ENCODE peak calls at places on chromosome 13, in six cellular contexts. One of them, this sample, is unnamed.

GRCh38 chr13:102901615-102902305 is 55.9 kb downstream of the ERCC5 start:
- DNase-seq in AG04449: no peak
- DNase-seq in IMR-90: peak
- DNase-seq in tibial nerve: no peak
- DNase-seq in dorsolateral prefrontal cortex: no peak
- DNase-seq in fibroblast of the aortic adventitia: no peak
- DNase-seq in this sample: no peak

GRCh38 chr13:97353927-97354326 is 80.0 kb upstream of the RAP2A start:
- DNase-seq in AG04449: no peak
- DNase-seq in IMR-90: peak
- DNase-seq in tibial nerve: no peak
- DNase-seq in dorsolateral prefrontal cortex: no peak
- DNase-seq in fibroblast of the aortic adventitia: peak
- DNase-seq in this sample: no peak

GRCh38 chr13:112444001-112444311 is 67.8 kb downstream of the SPACA7 start:
- DNase-seq in AG04449: no peak
- DNase-seq in IMR-90: peak
- DNase-seq in tibial nerve: no peak
- DNase-seq in dorsolateral prefrontal cortex: peak
- DNase-seq in fibroblast of the aortic adventitia: peak
- DNase-seq in this sample: peak

GRCh38 chr13:94351292-94352000 is 128.0 kb downstream of the DCT start:
- DNase-seq in AG04449: peak
- DNase-seq in IMR-90: peak
- DNase-seq in tibial nerve: no peak
- DNase-seq in dorsolateral prefrontal cortex: no peak
- DNase-seq in fibroblast of the aortic adventitia: peak
- DNase-seq in this sample: no peak

GRCh38 chr13:110575322-110576069 is 14.0 kb upstream of the RAB20 start:
- DNase-seq in AG04449: no peak
- DNase-seq in IMR-90: peak
- DNase-seq in tibial nerve: no peak
- DNase-seq in dorsolateral prefrontal cortex: no peak
- DNase-seq in fibroblast of the aortic adventitia: peak
- DNase-seq in this sample: no peak

GRCh38 chr13:109939105-109939504 is 152.7 kb upstream of the IRS2 start:
- DNase-seq in AG04449: no peak
- DNase-seq in IMR-90: no peak
- DNase-seq in tibial nerve: no peak
- DNase-seq in dorsolateral prefrontal cortex: no peak
- DNase-seq in fibroblast of the aortic adventitia: peak
- DNase-seq in this sample: no peak

GRCh38 chr13:67614577-67614976 is 384.4 kb upstream of the PCDH9 start:
- DNase-seq in AG04449: no peak
- DNase-seq in IMR-90: no peak
- DNase-seq in tibial nerve: no peak
- DNase-seq in dorsolateral prefrontal cortex: no peak
- DNase-seq in fibroblast of the aortic adventitia: no peak
- DNase-seq in this sample: no peak

GRCh38 chr13:44932171-44932849 is 57.0 kb downstream of the NUFIP1 start:
- DNase-seq in AG04449: no peak
- DNase-seq in IMR-90: peak
- DNase-seq in tibial nerve: no peak
- DNase-seq in dorsolateral prefrontal cortex: no peak
- DNase-seq in fibroblast of the aortic adventitia: peak
- DNase-seq in this sample: no peak

GRCh38 chr13:67390462-67391093 is 160.4 kb upstream of the PCDH9 start:
- DNase-seq in AG04449: no peak
- DNase-seq in IMR-90: peak
- DNase-seq in tibial nerve: no peak
- DNase-seq in dorsolateral prefrontal cortex: no peak
- DNase-seq in fibroblast of the aortic adventitia: peak
- DNase-seq in this sample: no peak

GRCh38 chr13:45162194-45162593 is 38.7 kb downstream of the KCTD4 start:
- DNase-seq in AG04449: no peak
- DNase-seq in IMR-90: peak
- DNase-seq in tibial nerve: no peak
- DNase-seq in dorsolateral prefrontal cortex: no peak
- DNase-seq in fibroblast of the aortic adventitia: peak
- DNase-seq in this sample: no peak

GRCh38 chr13:21733475-21734311 is 62.8 kb downstream of the FGF9 start:
- DNase-seq in AG04449: no peak
- DNase-seq in IMR-90: no peak
- DNase-seq in tibial nerve: no peak
- DNase-seq in dorsolateral prefrontal cortex: no peak
- DNase-seq in fibroblast of the aortic adventitia: no peak
- DNase-seq in this sample: no peak

GRCh38 chr13:39132286-39132685 is 94.0 kb downstream of the NHLRC3 start:
- DNase-seq in AG04449: no peak
- DNase-seq in IMR-90: no peak
- DNase-seq in tibial nerve: no peak
- DNase-seq in dorsolateral prefrontal cortex: no peak
- DNase-seq in fibroblast of the aortic adventitia: no peak
- DNase-seq in this sample: no peak

GRCh38 chr13:112871742-112872141 is 97.3 kb upstream of the MCF2L start:
- DNase-seq in AG04449: no peak
- DNase-seq in IMR-90: no peak
- DNase-seq in tibial nerve: no peak
- DNase-seq in dorsolateral prefrontal cortex: no peak
- DNase-seq in fibroblast of the aortic adventitia: no peak
- DNase-seq in this sample: no peak

GRCh38 chr13:95296326-95296939 is 4.8 kb downstream of the ABCC4 start:
- DNase-seq in AG04449: no peak
- DNase-seq in IMR-90: no peak
- DNase-seq in tibial nerve: no peak
- DNase-seq in dorsolateral prefrontal cortex: peak
- DNase-seq in fibroblast of the aortic adventitia: no peak
- DNase-seq in this sample: peak

GRCh38 chr13:67275351-67275989 is 45.3 kb upstream of the PCDH9 start:
- DNase-seq in AG04449: no peak
- DNase-seq in IMR-90: no peak
- DNase-seq in tibial nerve: no peak
- DNase-seq in dorsolateral prefrontal cortex: no peak
- DNase-seq in fibroblast of the aortic adventitia: no peak
- DNase-seq in this sample: no peak

GRCh38 chr13:40983269-40983668 is 35.8 kb downstream of the ELF1 start:
- DNase-seq in AG04449: no peak
- DNase-seq in IMR-90: no peak
- DNase-seq in tibial nerve: no peak
- DNase-seq in dorsolateral prefrontal cortex: no peak
- DNase-seq in fibroblast of the aortic adventitia: peak
- DNase-seq in this sample: no peak

GRCh38 chr13:80604094-80604493 is 263.2 kb upstream of the SPRY2 start:
- DNase-seq in AG04449: no peak
- DNase-seq in IMR-90: no peak
- DNase-seq in tibial nerve: no peak
- DNase-seq in dorsolateral prefrontal cortex: no peak
- DNase-seq in fibroblast of the aortic adventitia: peak
- DNase-seq in this sample: no peak
- TF ChIP-seq CTCF in AG04449: no peak
- TF ChIP-seq CTCF in IMR-90: no peak
- TF ChIP-seq CTCF in tibial nerve: no peak
- TF ChIP-seq CTCF in dorsolateral prefrontal cortex: no peak
- TF ChIP-seq CTCF in fibroblast of the aortic adventitia: peak
- TF ChIP-seq CTCF in this sample: no peak

GRCh38 chr13:33388254-33388998 is 102.9 kb upstream of the STARD13 start:
- DNase-seq in AG04449: no peak
- DNase-seq in IMR-90: no peak
- DNase-seq in tibial nerve: no peak
- DNase-seq in dorsolateral prefrontal cortex: no peak
- DNase-seq in fibroblast of the aortic adventitia: peak
- DNase-seq in this sample: no peak
- TF ChIP-seq CTCF in AG04449: no peak
- TF ChIP-seq CTCF in IMR-90: no peak
- TF ChIP-seq CTCF in tibial nerve: no peak
- TF ChIP-seq CTCF in dorsolateral prefrontal cortex: no peak
- TF ChIP-seq CTCF in fibroblast of the aortic adventitia: no peak
- TF ChIP-seq CTCF in this sample: no peak

GRCh38 chr13:47790755-47791154 is 210.3 kb downstream of the SUCLA2 start:
- DNase-seq in AG04449: no peak
- DNase-seq in IMR-90: no peak
- DNase-seq in tibial nerve: no peak
- DNase-seq in dorsolateral prefrontal cortex: no peak
- DNase-seq in fibroblast of the aortic adventitia: no peak
- DNase-seq in this sample: no peak

GRCh38 chr13:47798906-47799305 is 202.2 kb downstream of the SUCLA2 start:
- DNase-seq in AG04449: no peak
- DNase-seq in IMR-90: peak
- DNase-seq in tibial nerve: no peak
- DNase-seq in dorsolateral prefrontal cortex: no peak
- DNase-seq in fibroblast of the aortic adventitia: peak
- DNase-seq in this sample: no peak

GRCh38 chr13:47796816-47797215 is 204.3 kb downstream of the SUCLA2 start:
- DNase-seq in AG04449: no peak
- DNase-seq in IMR-90: no peak
- DNase-seq in tibial nerve: no peak
- DNase-seq in dorsolateral prefrontal cortex: no peak
- DNase-seq in fibroblast of the aortic adventitia: no peak
- DNase-seq in this sample: no peak

GRCh38 chr13:47798194-47798593 is 202.9 kb downstream of the SUCLA2 start:
- DNase-seq in AG04449: no peak
- DNase-seq in IMR-90: no peak
- DNase-seq in tibial nerve: no peak
- DNase-seq in dorsolateral prefrontal cortex: no peak
- DNase-seq in fibroblast of the aortic adventitia: no peak
- DNase-seq in this sample: no peak

DNA sequence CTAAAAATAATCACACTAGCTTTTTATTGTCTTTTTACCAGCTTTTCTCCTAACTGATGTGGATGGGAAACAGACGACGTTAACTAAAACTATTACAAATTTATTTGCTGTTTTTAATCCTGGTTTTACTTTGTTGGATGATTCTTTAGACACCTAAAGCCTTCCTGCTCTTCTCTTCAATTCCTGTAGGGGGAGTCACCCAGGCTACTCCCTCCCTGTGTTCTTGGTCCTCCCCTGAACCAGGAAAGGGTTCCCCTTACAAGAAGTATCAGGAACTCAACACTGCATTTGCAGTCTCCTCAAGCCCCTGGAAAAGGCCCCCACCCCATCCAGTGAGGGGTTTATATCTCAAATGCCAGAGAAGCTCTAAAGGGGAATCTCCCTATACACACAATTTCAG is 206.1 kb downstream of the SUCLA2 start:
- DNase-seq in AG04449: no peak
- DNase-seq in IMR-90: peak
- DNase-seq in tibial nerve: no peak
- DNase-seq in dorsolateral prefrontal cortex: no peak
- DNase-seq in fibroblast of the aortic adventitia: peak
- DNase-seq in this sample: no peak
- TF ChIP-seq CTCF in AG04449: peak
- TF ChIP-seq CTCF in IMR-90: peak
- TF ChIP-seq CTCF in tibial nerve: no peak
- TF ChIP-seq CTCF in dorsolateral prefrontal cortex: no peak
- TF ChIP-seq CTCF in fibroblast of the aortic adventitia: peak
- TF ChIP-seq CTCF in this sample: peak

GRCh38 chr13:24313449-24313848 is 4.1 kb downstream of the C1QTNF9 start:
- DNase-seq in AG04449: no peak
- DNase-seq in IMR-90: peak
- DNase-seq in tibial nerve: no peak
- DNase-seq in dorsolateral prefrontal cortex: no peak
- DNase-seq in fibroblast of the aortic adventitia: peak
- DNase-seq in this sample: no peak
- TF ChIP-seq CTCF in AG04449: no peak
- TF ChIP-seq CTCF in IMR-90: peak
- TF ChIP-seq CTCF in tibial nerve: peak
- TF ChIP-seq CTCF in dorsolateral prefrontal cortex: no peak
- TF ChIP-seq CTCF in fibroblast of the aortic adventitia: peak
- TF ChIP-seq CTCF in this sample: peak

DNA sequence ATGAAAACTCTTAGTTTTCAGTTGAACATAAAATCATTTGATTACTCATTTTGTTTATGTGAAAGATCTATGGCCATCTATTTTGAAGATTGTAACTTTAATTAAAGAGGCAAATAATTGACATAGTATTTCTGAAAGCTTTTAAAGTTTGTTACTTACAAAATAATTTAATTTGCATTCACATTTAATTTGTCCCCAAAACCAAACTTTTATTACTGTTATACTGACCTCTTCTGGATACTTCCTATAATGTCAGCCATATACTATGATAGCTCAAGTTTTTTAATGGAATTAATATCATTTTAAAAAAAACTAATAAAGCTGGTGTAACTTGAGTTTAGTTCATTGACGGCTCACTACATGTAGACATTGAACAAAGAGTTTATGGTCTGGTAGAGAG is 4.9 kb upstream of the SGCG start:
- DNase-seq in AG04449: no peak
- DNase-seq in IMR-90: peak
- DNase-seq in tibial nerve: no peak
- DNase-seq in dorsolateral prefrontal cortex: no peak
- DNase-seq in fibroblast of the aortic adventitia: peak
- DNase-seq in this sample: no peak
- TF ChIP-seq CTCF in AG04449: peak
- TF ChIP-seq CTCF in IMR-90: peak
- TF ChIP-seq CTCF in tibial nerve: no peak
- TF ChIP-seq CTCF in dorsolateral prefrontal cortex: peak
- TF ChIP-seq CTCF in fibroblast of the aortic adventitia: peak
- TF ChIP-seq CTCF in this sample: peak

DNA sequence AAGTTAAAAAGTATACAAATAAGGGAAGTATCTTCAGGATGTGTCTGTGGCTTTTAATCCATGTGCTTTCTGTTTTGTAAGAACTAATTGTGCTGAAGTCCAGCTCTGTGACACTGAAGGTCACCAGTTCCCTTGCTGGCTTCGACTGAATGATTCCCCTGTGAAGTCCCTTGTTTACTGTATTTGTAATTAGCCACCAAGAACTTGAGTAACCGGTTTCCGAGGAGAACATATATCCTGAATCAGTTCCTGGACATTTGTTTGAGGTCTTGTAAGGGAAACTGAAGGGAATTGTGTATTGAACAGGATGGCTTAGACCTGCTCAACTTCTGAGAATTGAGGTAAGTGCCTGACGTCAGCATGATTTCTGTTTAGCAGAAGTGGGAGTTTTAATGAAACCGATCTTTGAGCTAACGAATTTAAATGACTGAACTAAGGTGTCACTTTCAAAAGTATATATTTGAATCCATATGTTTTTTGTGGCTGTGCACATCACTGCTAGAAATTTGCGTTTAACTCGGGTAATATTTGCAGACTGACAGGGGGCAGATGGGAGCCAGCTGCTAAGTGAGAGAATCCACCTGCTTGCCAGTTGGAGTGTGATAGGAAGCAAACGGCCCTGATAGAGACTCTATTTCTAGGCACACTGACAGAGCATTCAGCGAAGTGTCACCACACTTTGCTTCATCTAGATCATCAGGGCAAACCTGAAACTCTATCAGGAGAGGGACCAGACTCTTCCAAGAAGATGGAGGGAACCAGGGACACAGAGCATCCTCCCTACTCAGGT is 530.0 kb downstream of the RFC3 start:
- DNase-seq in AG04449: no peak
- DNase-seq in IMR-90: no peak
- DNase-seq in tibial nerve: no peak
- DNase-seq in dorsolateral prefrontal cortex: no peak
- DNase-seq in fibroblast of the aortic adventitia: no peak
- DNase-seq in this sample: no peak
- TF ChIP-seq CTCF in AG04449: no peak
- TF ChIP-seq CTCF in IMR-90: no peak
- TF ChIP-seq CTCF in tibial nerve: no peak
- TF ChIP-seq CTCF in dorsolateral prefrontal cortex: no peak
- TF ChIP-seq CTCF in fibroblast of the aortic adventitia: no peak
- TF ChIP-seq CTCF in this sample: no peak